ENCODE peak calls at places on chromosomes 2 and 18, in five cellular contexts. Z is amniotic stem cell, V is GDM1, G is T-helper 2 cell, H is IMR-90. Y is an unnamed sample.

GRCh38 chr2:63494100-63494499 is 94.2 kb downstream of the WDPCP start:
- DNase-seq in Z (no peak), V (no peak), G (no peak), H (no peak), Y (no peak)

GRCh38 chr2:150371066-150371812 is 116.2 kb downstream of the RND3 start:
- DNase-seq in Z (no peak), V (no peak), G (no peak), H (peak; percentile 7), Y (no peak)

GRCh38 chr18:51724790-51725721 is 527.6 kb upstream of the MEX3C start:
- DNase-seq in Z (no peak), V (no peak), G (no peak), H (no peak), Y (no peak)

GRCh38 chr2:198950813-198951212 is 506.9 kb downstream of the SATB2 start:
- DNase-seq in Z (no peak), V (no peak), G (no peak), H (no peak), Y (no peak)

GRCh38 chr2:27010139-27010538 is 22.6 kb upstream of the TMEM214 start:
- DNase-seq in Z (no peak), V (no peak), G (peak; percentile 85), H (no peak), Y (no peak)

GRCh38 chr2:28413152-28413895 is 20.7 kb downstream of the FOSL2 start:
- DNase-seq in Z (no peak), V (no peak), G (no peak), H (peak; percentile 49), Y (no peak)

GRCh38 chr18:9495916-9496540 is 20.7 kb downstream of the RALBP1 start:
- DNase-seq in Z (no peak), V (no peak), G (peak; percentile 37), H (no peak), Y (no peak)

GRCh38 chr18:63683152-63683551 is 19.6 kb upstream of the SERPINB11 start:
- DNase-seq in Z (peak; percentile 74), V (no peak), G (no peak), H (peak; percentile 96), Y (no peak)

GRCh38 chr18:28110924-28111323 is 66.0 kb downstream of the CDH2 start:
- DNase-seq in Z (no peak), V (no peak), G (no peak), H (no peak), Y (no peak)

GRCh38 chr2:237075749-237076599 is 9.7 kb upstream of the COPS8 start:
- DNase-seq in Z (no peak), V (no peak), G (no peak), H (peak; percentile 4), Y (no peak)

GRCh38 chr2:215950009-215950408 is 63.3 kb downstream of the MREG start:
- DNase-seq in Z (peak; percentile 31), V (peak; percentile 25), G (peak; percentile 61), H (peak; percentile 67), Y (no peak)

GRCh38 chr2:234292205-234292954 is 204.5 kb downstream of the ARL4C start:
- DNase-seq in Z (no peak), V (peak; percentile 8), G (peak; percentile 99), H (no peak), Y (peak; percentile 35)

GRCh38 chr18:79682896-79683625 is 3.5 kb downstream of the CTDP1 start:
- DNase-seq in Z (no peak), V (no peak), G (peak; percentile 44), H (no peak), Y (peak; percentile 100)

GRCh38 chr2:63993871-63994270 is 25.4 kb downstream of the VPS54 start:
- DNase-seq in Z (no peak), V (no peak), G (no peak), H (no peak), Y (no peak)